ENCODE peak calls at places on chromosomes 16 and 17, in nine cellular contexts. T is prostate gland, G is LNCaP clone FGC, R is heart left ventricle, S is lower lobe of right lung, E is AG04449, H is astrocyte, A is AG10803, U is suprapubic skin. V is an unnamed sample.

GRCh38 chr17:55432358-55433028 is 10.9 kb upstream of the MMD start:
- DNase-seq in T (no peak), G (no peak), R (no peak), S (no peak), E (no peak), H (peak), A (peak), U (no peak), V (no peak)

GRCh38 chr17:43444223-43445008 is 39.4 kb upstream of the DHX8 start:
- DNase-seq in T (peak), G (no peak), R (no peak), S (no peak), E (no peak), H (peak), A (no peak), U (no peak), V (no peak)

GRCh38 chr16:65991149-65991701 is 375.3 kb upstream of the CDH5 start:
- DNase-seq in T (no peak), G (no peak), R (no peak), S (no peak), E (no peak), H (no peak), A (no peak), U (no peak), V (peak)

GRCh38 chr16:27408012-27408601 is 6.1 kb downstream of the IL21R start:
- DNase-seq in T (no peak), G (no peak), R (no peak), S (no peak), E (no peak), H (peak), A (peak), U (no peak), V (no peak)

GRCh38 chr17:40818733-40819527 is 3.5 kb downstream of the KRT10 start:
- DNase-seq in T (peak), G (no peak), R (peak), S (peak), E (no peak), H (peak), A (peak), U (peak), V (peak)

GRCh38 chr16:74146643-74147042 is 150.0 kb upstream of the PSMD7 start:
- DNase-seq in T (no peak), G (no peak), R (no peak), S (no peak), E (no peak), H (no peak), A (no peak), U (no peak), V (no peak)

GRCh38 chr17:52762147-52762793 is 603.8 kb upstream of the CA10 start:
- DNase-seq in T (peak), G (no peak), R (peak), S (no peak), E (no peak), H (no peak), A (no peak), U (no peak), V (no peak)

GRCh38 chr16:29029168-29029994 is 44.5 kb downstream of the LAT start:
- DNase-seq in T (no peak), G (no peak), R (no peak), S (no peak), E (peak), H (peak), A (peak), U (peak), V (peak)

GRCh38 chr17:45895304-45895968 is 1.1 kb downstream of the MAPT start:
- DNase-seq in T (no peak), G (no peak), R (no peak), S (no peak), E (no peak), H (no peak), A (no peak), U (peak), V (peak)

GRCh38 chr17:419073-419735 is 66.6 kb upstream of the RPH3AL start:
- DNase-seq in T (no peak), G (no peak), R (no peak), S (no peak), E (no peak), H (no peak), A (no peak), U (no peak), V (no peak)

GRCh38 chr17:60863892-60864673 is 186.4 kb downstream of the BCAS3 start:
- DNase-seq in T (no peak), G (no peak), R (no peak), S (no peak), E (no peak), H (peak), A (peak), U (no peak), V (no peak)

GRCh38 chr17:74110467-74110866 is 93.0 kb upstream of the RPL38 start:
- DNase-seq in T (no peak), G (no peak), R (no peak), S (no peak), E (no peak), H (no peak), A (no peak), U (no peak), V (no peak)

GRCh38 chr17:82520041-82520910 is 744 bp downstream of the FOXK2 start:
- DNase-seq in T (no peak), G (no peak), R (peak), S (peak), E (no peak), H (peak), A (no peak), U (peak), V (peak)

GRCh38 chr17:58630883-58631522 is 60.8 kb downstream of the TEX14 start:
- DNase-seq in T (peak), G (no peak), R (no peak), S (peak), E (no peak), H (no peak), A (no peak), U (no peak), V (peak)

GRCh38 chr17:16214190-16215001 is 938 bp downstream of the NCOR1 start:
- DNase-seq in T (no peak), G (no peak), R (no peak), S (no peak), E (no peak), H (no peak), A (peak), U (no peak), V (no peak)

GRCh38 chr16:57016301-57016700 is 26.9 kb downstream of the NLRC5 start:
- DNase-seq in T (no peak), G (no peak), R (no peak), S (no peak), E (no peak), H (no peak), A (no peak), U (no peak), V (no peak)

GRCh38 chr16:82782715-82783251 is 156.0 kb downstream of the CDH13 start:
- DNase-seq in T (peak), G (no peak), R (peak), S (no peak), E (no peak), H (no peak), A (no peak), U (peak), V (no peak)

GRCh38 chr16:70664325-70665112 is 18.2 kb downstream of the IL34 start:
- DNase-seq in T (no peak), G (no peak), R (no peak), S (no peak), E (no peak), H (no peak), A (no peak), U (peak), V (no peak)

GRCh38 chr16:66427036-66427446 is at the start of gene BEAN1:
- DNase-seq in T (no peak), G (no peak), R (no peak), S (no peak), E (no peak), H (no peak), A (peak), U (no peak), V (peak)

GRCh38 chr17:40033339-40033738 is 18.1 kb downstream of the CSF3 start:
- DNase-seq in T (no peak), G (no peak), R (no peak), S (no peak), E (no peak), H (no peak), A (no peak), U (no peak), V (no peak)

GRCh38 chr17:17664073-17664470 is 17.2 kb upstream of the RAI1 start:
- DNase-seq in T (no peak), G (no peak), R (no peak), S (no peak), E (no peak), H (no peak), A (no peak), U (no peak), V (no peak)

GRCh38 chr17:40063034-40063765 is 435 bp downstream of the THRA start:
- DNase-seq in T (no peak), G (no peak), R (peak), S (peak), E (no peak), H (no peak), A (peak), U (peak), V (peak)

GRCh38 chr16:56910654-56911539 is 21.0 kb upstream of the HERPUD1 start:
- DNase-seq in T (no peak), G (no peak), R (peak), S (no peak), E (no peak), H (peak), A (peak), U (no peak), V (peak)

GRCh38 chr16:24683847-24684493 is 45.5 kb upstream of the TNRC6A start:
- DNase-seq in T (no peak), G (no peak), R (no peak), S (no peak), E (no peak), H (no peak), A (no peak), U (no peak), V (no peak)

GRCh38 chr17:15490634-15491261 is 23.3 kb upstream of the CDRT4 start:
- DNase-seq in T (no peak), G (no peak), R (peak), S (no peak), E (no peak), H (peak), A (peak), U (peak), V (peak)

GRCh38 chr16:9308300-9309209 is 217.1 kb downstream of the HAPSTR1 start:
- DNase-seq in T (peak), G (no peak), R (no peak), S (no peak), E (no peak), H (no peak), A (no peak), U (no peak), V (no peak)

GRCh38 chr17:50513501-50513900 is 5.3 kb downstream of the MYCBPAP start:
- DNase-seq in T (no peak), G (no peak), R (no peak), S (no peak), E (no peak), H (no peak), A (no peak), U (no peak), V (no peak)

GRCh38 chr16:78125112-78125844 is 25.8 kb downstream of the WWOX start:
- DNase-seq in T (no peak), G (no peak), R (no peak), S (no peak), E (no peak), H (no peak), A (no peak), U (no peak), V (no peak)

GRCh38 chr17:50689251-50689650 is 18.5 kb downstream of the ANKRD40 start:
- DNase-seq in T (no peak), G (no peak), R (no peak), S (no peak), E (no peak), H (peak), A (peak), U (peak), V (peak)

GRCh38 chr16:78896280-78896679 is 704.3 kb downstream of the MAF start:
- DNase-seq in T (no peak), G (no peak), R (no peak), S (no peak), E (no peak), H (no peak), A (no peak), U (no peak), V (no peak)

GRCh38 chr16:29306953-29307597 is 99.4 kb downstream of the NPIPB11 start:
- DNase-seq in T (no peak), G (no peak), R (no peak), S (no peak), E (no peak), H (peak), A (no peak), U (no peak), V (no peak)

GRCh38 chr17:5672141-5672540 is 87.8 kb upstream of the NLRP1 start:
- DNase-seq in T (no peak), G (no peak), R (no peak), S (no peak), E (no peak), H (no peak), A (no peak), U (no peak), V (no peak)

GRCh38 chr17:63842173-63842539 is 329 bp downstream of the SMARCD2 start:
- DNase-seq in T (peak), G (no peak), R (peak), S (peak), E (no peak), H (peak), A (no peak), U (peak), V (peak)

GRCh38 chr17:50979524-50979927 is 113.4 kb upstream of the TOB1 start:
- DNase-seq in T (no peak), G (no peak), R (no peak), S (no peak), E (no peak), H (no peak), A (no peak), U (no peak), V (no peak)

GRCh38 chr17:46081018-46081320 is 81.9 kb downstream of the STH start:
- DNase-seq in T (no peak), G (no peak), R (no peak), S (no peak), E (no peak), H (no peak), A (no peak), U (no peak), V (no peak)

GRCh38 chr16:85365120-85365519 is 248.0 kb upstream of the GSE1 start:
- DNase-seq in T (no peak), G (no peak), R (no peak), S (no peak), E (no peak), H (no peak), A (no peak), U (peak), V (no peak)

DNA sequence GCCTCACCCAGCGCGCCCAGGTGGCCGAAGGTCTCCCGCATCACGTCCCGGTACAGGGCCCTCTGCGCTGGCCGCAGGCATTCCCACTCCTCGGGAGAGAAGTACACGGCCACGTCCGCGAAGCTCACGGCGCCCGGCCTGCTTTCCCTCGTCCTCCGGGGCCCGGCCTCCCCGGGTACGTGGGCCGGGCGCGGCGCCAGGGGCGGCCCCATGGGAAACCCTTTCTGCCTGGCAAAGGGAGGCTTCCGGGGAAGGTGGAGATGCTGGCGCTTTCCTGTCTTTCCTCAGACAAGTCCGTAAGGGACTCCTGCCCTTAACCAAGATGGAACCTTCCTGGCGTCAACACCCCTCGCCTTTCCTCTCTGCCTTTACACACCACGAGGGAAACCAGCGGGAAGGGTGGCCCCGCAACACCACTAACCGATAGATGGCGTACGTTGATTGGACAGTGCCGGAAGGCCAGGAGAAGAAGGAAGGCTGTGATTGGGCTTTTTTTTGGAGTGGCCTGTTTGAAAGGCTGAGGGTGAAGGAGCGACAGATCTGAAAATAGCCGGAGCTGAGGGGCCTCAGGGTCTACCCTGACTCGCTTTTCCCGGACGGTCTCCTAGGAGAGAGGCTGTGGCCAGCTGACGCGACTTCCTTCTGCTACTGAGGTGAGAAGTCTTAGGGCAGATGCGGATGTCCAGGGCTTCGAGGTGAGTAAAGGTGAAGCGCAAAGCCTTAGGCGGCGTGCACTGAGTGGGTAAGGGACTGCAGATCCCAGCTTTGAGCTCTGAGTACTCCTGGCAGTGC is at the start of gene ZNF785:
- DNase-seq in T (peak), G (peak), R (peak), S (peak), E (peak), H (peak), A (peak), U (peak), V (peak)
- TF ChIP-seq CTCF in T (peak), G (no peak), R (peak), S (peak), E (peak), H (peak), A (peak), U (no peak), V (no peak)

GRCh38 chr16:2022723-2023097 is 3.1 kb downstream of the NPW start:
- DNase-seq in T (no peak), G (no peak), R (no peak), S (no peak), E (no peak), H (peak), A (peak), U (no peak), V (peak)
- H3K4me3 ChIP-seq in T (no peak), G (peak), R (peak), S (peak), E (peak), H (peak), A (peak), U (peak), V (no peak)

GRCh38 chr16:31713945-31714898 is 159.4 kb upstream of the ZNF267 start:
- DNase-seq in T (no peak), G (peak), R (no peak), S (no peak), E (no peak), H (no peak), A (no peak), U (no peak), V (no peak)
- TF ChIP-seq CTCF in T (no peak), G (peak), R (no peak), S (no peak), E (peak), H (peak), A (peak), U (no peak), V (peak)

GRCh38 chr16:87188104-87188503 is 129.1 kb downstream of the C16orf95 start:
- DNase-seq in T (no peak), G (no peak), R (no peak), S (no peak), E (no peak), H (no peak), A (no peak), U (no peak), V (no peak)
- H3K4me3 ChIP-seq in T (no peak), G (no peak), R (no peak), S (no peak), E (no peak), H (no peak), A (no peak), U (no peak), V (no peak)

GRCh38 chr17:32588982-32589381 is 102.2 kb downstream of the CDK5R1 start:
- DNase-seq in T (no peak), G (no peak), R (no peak), S (no peak), E (no peak), H (no peak), A (no peak), U (no peak), V (peak)
- TF ChIP-seq CTCF in T (no peak), G (peak), R (no peak), S (no peak), E (no peak), H (no peak), A (no peak), U (no peak), V (peak)

GRCh38 chr17:30922235-30922993 is 669 bp downstream of the ADAP2 start:
- DNase-seq in T (no peak), G (no peak), R (peak), S (peak), E (no peak), H (no peak), A (no peak), U (peak), V (peak)
- H3K4me3 ChIP-seq in T (peak), G (peak), R (peak), S (peak), E (peak), H (no peak), A (no peak), U (peak), V (peak)

DNA sequence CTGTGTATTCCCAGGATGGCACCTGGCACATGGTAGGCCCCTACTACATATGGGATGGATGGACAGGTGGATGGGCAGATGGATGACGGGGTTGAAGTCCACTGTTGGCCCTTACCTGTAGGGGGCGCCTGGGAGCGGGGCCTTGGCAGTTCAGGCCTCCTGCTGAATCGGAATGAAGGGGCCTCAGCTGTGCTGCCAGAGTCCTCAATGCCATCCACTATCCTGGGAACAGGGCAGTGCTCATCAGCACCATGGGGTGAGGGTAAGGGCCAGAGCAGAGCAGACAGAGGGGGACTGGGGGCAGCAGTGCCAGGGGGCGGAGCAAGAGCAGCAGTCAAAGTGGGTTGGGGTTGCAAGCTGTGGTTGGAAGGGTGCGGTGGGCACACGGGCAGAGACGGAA is 8.3 kb upstream of the RAB5C start:
- DNase-seq in T (no peak), G (no peak), R (no peak), S (no peak), E (no peak), H (no peak), A (no peak), U (no peak), V (peak)
- TF ChIP-seq CTCF in T (peak), G (peak), R (peak), S (peak), E (peak), H (peak), A (peak), U (no peak), V (peak)

GRCh38 chr17:75959046-75959838 is 18.4 kb upstream of the FBF1 start:
- DNase-seq in T (no peak), G (no peak), R (no peak), S (no peak), E (no peak), H (no peak), A (no peak), U (no peak), V (no peak)
- H3K4me3 ChIP-seq in T (no peak), G (peak), R (no peak), S (no peak), E (no peak), H (no peak), A (no peak), U (no peak), V (no peak)

GRCh38 chr17:57293077-57293476 is 36.8 kb downstream of the MSI2 start:
- DNase-seq in T (peak), G (no peak), R (peak), S (no peak), E (no peak), H (peak), A (no peak), U (no peak), V (no peak)

GRCh38 chr17:57289613-57290012 is 33.3 kb downstream of the MSI2 start:
- DNase-seq in T (no peak), G (no peak), R (no peak), S (no peak), E (no peak), H (no peak), A (no peak), U (no peak), V (no peak)

GRCh38 chr17:57294075-57294474 is 37.8 kb downstream of the MSI2 start:
- DNase-seq in T (no peak), G (no peak), R (no peak), S (no peak), E (no peak), H (no peak), A (no peak), U (no peak), V (no peak)

GRCh38 chr17:57290955-57291354 is 34.6 kb downstream of the MSI2 start:
- DNase-seq in T (no peak), G (no peak), R (no peak), S (no peak), E (no peak), H (no peak), A (no peak), U (no peak), V (no peak)

DNA sequence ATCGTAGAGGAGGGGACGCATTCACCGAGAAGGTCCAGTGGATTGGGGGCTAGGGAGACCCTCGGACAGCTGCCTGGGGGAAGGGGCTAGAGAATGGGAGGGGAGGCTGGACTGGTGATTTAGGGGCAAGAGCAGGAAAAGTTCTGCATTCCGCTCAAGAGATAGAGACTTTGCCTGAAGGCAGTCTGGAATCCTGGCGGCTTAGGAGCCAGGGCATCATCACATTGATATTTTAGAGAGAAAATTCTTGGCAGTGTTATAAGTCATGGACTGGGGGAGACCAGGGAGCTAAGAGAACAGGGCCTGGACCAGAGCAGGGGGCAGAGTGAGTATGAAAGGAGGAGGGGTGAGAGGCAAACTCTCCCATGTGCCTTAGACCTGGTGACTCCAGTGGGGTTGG is 35.8 kb downstream of the MSI2 start:
- DNase-seq in T (no peak), G (no peak), R (no peak), S (no peak), E (no peak), H (no peak), A (no peak), U (no peak), V (no peak)
- TF ChIP-seq CTCF in T (no peak), G (no peak), R (no peak), S (no peak), E (no peak), H (no peak), A (no peak), U (no peak), V (no peak)

V was measured in WERI-Rb-1.